ENCODE peak calls at places on chromosomes 2 and 18, in five cellular contexts. N is prostate gland, J is spleen, K is upper lobe of left lung, V is SK-N-SH. Y is an unnamed sample. For H3K36me3, the result is how much of the 10 kb centered on the place peaks cover.

GRCh38 chr2:13046557-13047165 is 329.9 kb downstream of the TRIB2 start:
- DNase-seq in J (no peak), K (no peak), V (no peak), N (no peak), Y (no peak)

GRCh38 chr2:182372661-182373060 is 54.2 kb downstream of the PDE1A start:
- DNase-seq in K (no peak), J (no peak), N (peak), V (no peak), Y (no peak)

GRCh38 chr2:181306785-181307184 is 150.4 kb upstream of the ITGA4 start:
- DNase-seq in V (no peak), N (no peak), K (no peak), J (no peak), Y (no peak)

GRCh38 chr2:58156780-58157179 is 84.3 kb downstream of the FANCL start:
- DNase-seq in V (no peak), N (no peak), K (no peak), J (no peak), Y (no peak)

GRCh38 chr18:25915907-25916306 is 174.5 kb downstream of the SS18 start:
- DNase-seq in N (no peak), K (no peak), V (no peak), J (no peak), Y (no peak)

GRCh38 chr2:20476950-20477349 is 30.1 kb downstream of the RHOB start:
- DNase-seq in N (no peak), V (no peak), K (peak), J (peak), Y (no peak)

GRCh38 chr2:45649855-45650806 is 1.3 kb upstream of the PRKCE start:
- DNase-seq in J (peak), K (peak), N (peak), V (peak), Y (peak)

GRCh38 chr18:58288922-58289797 is 245.1 kb downstream of the NEDD4L start:
- DNase-seq in J (no peak), N (no peak), V (no peak), K (peak), Y (peak)

GRCh38 chr18:54612237-54612636 is 21.2 kb downstream of the DYNAP start:
- DNase-seq in K (peak), V (no peak), N (peak), J (no peak), Y (no peak)

GRCh38 chr18:37322497-37323035 is 243.0 kb downstream of the CELF4 start:
- DNase-seq in N (no peak), V (peak), K (no peak), J (no peak), Y (peak)

GRCh38 chr2:96913398-96914202 is 43.7 kb upstream of the SEMA4C start:
- DNase-seq in V (no peak), J (peak), N (no peak), K (no peak), Y (no peak)

GRCh38 chr2:22486343-22486742 is 898.6 kb upstream of the KLHL29 start:
- DNase-seq in N (no peak), J (no peak), V (no peak), K (peak), Y (no peak)

GRCh38 chr18:70216788-70217187 is 11.3 kb upstream of the RTTN start:
- DNase-seq in V (no peak), K (no peak), J (no peak), N (no peak), Y (no peak)

GRCh38 chr2:84395819-84396218 is 63.3 kb downstream of the SUCLG1 start:
- DNase-seq in N (no peak), J (no peak), V (no peak), K (no peak), Y (no peak)

GRCh38 chr2:19649107-19649506 is 252.7 kb downstream of the TTC32 start:
- DNase-seq in V (no peak), J (no peak), K (no peak), N (no peak), Y (no peak)

GRCh38 chr2:229489016-229489415 is 217.9 kb upstream of the PID1 start:
- DNase-seq in V (peak), J (no peak), N (no peak), K (no peak), Y (no peak)

GRCh38 chr2:172299741-172300140 is 127.6 kb upstream of the ITGA6 start:
- DNase-seq in V (no peak), N (peak), K (no peak), J (no peak), Y (peak)

GRCh38 chr2:20184067-20184938 is 40.6 kb downstream of the SDC1 start:
- DNase-seq in J (peak), V (no peak), N (no peak), K (peak), Y (peak)

GRCh38 chr18:32919799-32920198 is 147.0 kb upstream of the KLHL14 start:
- DNase-seq in V (peak), K (no peak), J (no peak), N (no peak), Y (peak)

GRCh38 chr18:74242451-74243096 is 49.2 kb downstream of the CYB5A start:
- DNase-seq in N (no peak), K (no peak), J (no peak), V (no peak), Y (no peak)

GRCh38 chr2:204892506-204893255 is 347.4 kb downstream of the PARD3B start:
- DNase-seq in N (no peak), J (no peak), V (no peak), K (no peak), Y (no peak)

GRCh38 chr2:111135910-111136297 is 15.2 kb downstream of the BCL2L11 start:
- DNase-seq in J (no peak), K (peak), V (no peak), N (no peak), Y (peak)

GRCh38 chr2:43117521-43118143 is 108.8 kb downstream of the ZFP36L2 start:
- DNase-seq in V (no peak), J (no peak), N (no peak), K (no peak), Y (no peak)

GRCh38 chr2:20171445-20171977 is 53.4 kb downstream of the SDC1 start:
- DNase-seq in J (no peak), N (no peak), V (peak), K (no peak), Y (no peak)

GRCh38 chr2:148876190-148876588 is 1.2 kb downstream of the KIF5C start:
- DNase-seq in K (no peak), J (peak), V (peak), N (no peak), Y (no peak)

GRCh38 chr2:172107690-172108586 is 5.2 kb upstream of the DLX2 start:
- DNase-seq in N (no peak), K (no peak), V (peak), J (no peak), Y (no peak)

GRCh38 chr2:183291436-183291835 is 167.2 kb downstream of the NUP35 start:
- DNase-seq in V (no peak), K (no peak), J (no peak), N (no peak), Y (no peak)

GRCh38 chr2:71276311-71277158 is 49.6 kb upstream of the PAIP2B start:
- DNase-seq in K (peak), J (peak), N (peak), V (peak), Y (peak)

GRCh38 chr2:27720004-27720551 is 51.4 kb upstream of the MRPL33 start:
- DNase-seq in V (no peak), N (no peak), K (peak), J (no peak), Y (no peak)

GRCh38 chr2:95238131-95238530 is 30.8 kb downstream of the ZNF892 start:
- DNase-seq in K (no peak), N (no peak), V (no peak), J (no peak), Y (no peak)

GRCh38 chr2:148876589-148877402 is 1.8 kb downstream of the KIF5C start:
- DNase-seq in V (peak), K (no peak), N (peak), J (peak), Y (peak)

GRCh38 chr2:216082388-216082733 is 642 bp downstream of the TMEM169 start:
- DNase-seq in K (no peak), N (no peak), J (no peak), V (peak), Y (no peak)

GRCh38 chr2:26605969-26606846 is 35.0 kb downstream of the CIB4 start:
- DNase-seq in J (no peak), K (no peak), V (peak), N (no peak), Y (no peak)

GRCh38 chr2:235234711-235235110 is 259.1 kb upstream of the AGAP1 start:
- DNase-seq in V (no peak), N (no peak), K (no peak), J (no peak), Y (no peak)

GRCh38 chr2:65000619-65001018 is 11.4 kb downstream of the SLC1A4 start:
- DNase-seq in J (no peak), V (no peak), N (no peak), K (no peak), Y (no peak)

GRCh38 chr2:45567974-45568789 is 42.9 kb downstream of the SRBD1 start:
- DNase-seq in J (no peak), N (no peak), K (no peak), V (no peak), Y (no peak)

GRCh38 chr2:168687314-168687713 is 115.1 kb upstream of the NOSTRIN start:
- DNase-seq in N (no peak), K (no peak), V (no peak), J (no peak), Y (peak)

GRCh38 chr2:22991844-22992243 is 393.1 kb upstream of the KLHL29 start:
- DNase-seq in N (no peak), J (no peak), V (no peak), K (no peak), Y (no peak)

GRCh38 chr2:163641986-163642385 is 93.8 kb downstream of the FIGN start:
- DNase-seq in V (no peak), N (no peak), K (no peak), J (no peak), Y (no peak)

GRCh38 chr2:33085646-33086045 is 138.9 kb downstream of the LTBP1 start:
- DNase-seq in J (no peak), V (no peak), K (no peak), N (no peak), Y (no peak)

GRCh38 chr2:174580951-174581350 is 16.7 kb downstream of the WIPF1 start:
- DNase-seq in J (no peak), N (no peak), K (no peak), V (no peak), Y (no peak)
- H3K36me3 ChIP-seq in J (under half), N (under half), K (under half), V (half or more), Y (under half)

GRCh38 chr2:218009191-218010114 is 6.7 kb upstream of the TNS1 start:
- DNase-seq in N (no peak), K (no peak), J (no peak), V (peak), Y (no peak)

GRCh38 chr2:218005486-218005885 is 2.7 kb upstream of the TNS1 start:
- DNase-seq in N (no peak), V (no peak), J (no peak), K (no peak), Y (no peak)

GRCh38 chr2:218008060-218009040 is 5.6 kb upstream of the TNS1 start:
- DNase-seq in K (no peak), J (no peak), N (no peak), V (peak), Y (no peak)

GRCh38 chr2:218005028-218005427 is 2.2 kb upstream of the TNS1 start:
- DNase-seq in K (no peak), J (no peak), N (no peak), V (no peak), Y (no peak)

GRCh38 chr2:218006741-218007140 is 3.9 kb upstream of the TNS1 start:
- DNase-seq in J (no peak), V (no peak), N (no peak), K (no peak), Y (no peak)
- H3K27ac ChIP-seq in J (no peak), V (peak), N (no peak), K (no peak), Y (no peak)

GRCh38 chr2:104318001-104318555 is 535.8 kb upstream of the POU3F3 start:
- DNase-seq in N (no peak), V (no peak), J (no peak), K (no peak), Y (no peak)

GRCh38 chr2:104312684-104313083 is 541.2 kb upstream of the POU3F3 start:
- DNase-seq in K (no peak), N (no peak), V (no peak), J (no peak), Y (no peak)
- TF ChIP-seq CTCF in K (no peak), N (no peak), V (no peak), J (no peak), Y (no peak)

GRCh38 chr18:56975276-56975675 is 171.6 kb upstream of the BOD1L2 start:
- DNase-seq in J (no peak), V (no peak), N (no peak), K (no peak), Y (no peak)
- H3K36me3 ChIP-seq in J (under half), V (under half), N (under half), K (under half), Y (under half)